ENCODE peak calls at places on chromosome 19, in six cellular contexts. X, K, Q, D, A and V are unnamed samples.

GRCh38 chr19:47735131-47735530 is 10.2 kb upstream of the NOP53 start:
- DNase-seq in A (no peak), X (no peak), Q (no peak), D (no peak), K (no peak), V (no peak)

GRCh38 chr19:2804156-2805004 is 15.3 kb upstream of the ZNF554 start:
- DNase-seq in Q (no peak), X (no peak), A (no peak), D (no peak), K (no peak), V (no peak)

GRCh38 chr19:10501971-10502523 is 1.1 kb downstream of the KEAP1 start:
- DNase-seq in X (peak; percentile 77), A (no peak), D (peak; percentile 33), K (no peak), Q (peak; percentile 80), V (peak; percentile 86)

GRCh38 chr19:35725216-35725861 is 7.5 kb downstream of the KMT2B start:
- DNase-seq in A (no peak), X (no peak), D (no peak), Q (no peak), K (no peak), V (no peak)

GRCh38 chr19:2952953-2953481 is 8.2 kb upstream of the ZNF77 start:
- DNase-seq in Q (no peak), D (peak; percentile 37), A (no peak), X (no peak), K (no peak), V (no peak)

GRCh38 chr19:46112527-46112926 is 12.0 kb downstream of the IGFL3 start:
- DNase-seq in A (no peak), D (no peak), X (no peak), K (no peak), Q (no peak), V (no peak)

GRCh38 chr19:10612515-10613119 is 12.7 kb upstream of the SLC44A2 start:
- DNase-seq in A (no peak), X (no peak), Q (no peak), K (no peak), D (no peak), V (no peak)

GRCh38 chr19:48708471-48708870 is 11.1 kb downstream of the MAMSTR start:
- DNase-seq in Q (no peak), D (no peak), X (no peak), K (no peak), A (no peak), V (no peak)

GRCh38 chr19:38781058-38781457 is 7.7 kb upstream of the LGALS7 start:
- DNase-seq in D (no peak), A (no peak), K (no peak), X (no peak), Q (no peak), V (no peak)

GRCh38 chr19:38735257-38735686 is 9.0 kb downstream of the CAPN12 start:
- DNase-seq in X (no peak), K (no peak), D (no peak), A (no peak), Q (peak; percentile 63), V (no peak)

GRCh38 chr19:40622773-40623075 is 21.6 kb downstream of the LTBP4 start:
- DNase-seq in Q (no peak), K (no peak), D (no peak), X (no peak), A (no peak), V (no peak)

GRCh38 chr19:57314146-57314545 is 6.1 kb upstream of the ZNF543 start:
- DNase-seq in D (no peak), A (no peak), Q (no peak), X (no peak), K (no peak), V (no peak)

GRCh38 chr19:39236527-39236926 is 8.3 kb downstream of the IFNL3 start:
- DNase-seq in Q (no peak), D (no peak), A (no peak), X (no peak), K (no peak), V (no peak)

GRCh38 chr19:6464070-6464873 is at the start of gene CRB3:
- DNase-seq in D (peak; percentile 73), Q (peak; percentile 21), X (no peak), K (no peak), A (peak; percentile 80), V (no peak)

GRCh38 chr19:10855879-10856522 is 7.8 kb downstream of the C19orf38 start:
- DNase-seq in D (no peak), A (no peak), Q (peak; percentile 68), K (no peak), X (peak; percentile 17), V (peak; percentile 54)

GRCh38 chr19:31181535-31181934 is 167.7 kb downstream of the TSHZ3 start:
- DNase-seq in K (no peak), X (no peak), D (no peak), Q (no peak), A (no peak), V (no peak)

GRCh38 chr19:17404015-17404414 is 1.4 kb downstream of the BST2 start:
- DNase-seq in Q (no peak), D (no peak), A (no peak), K (no peak), X (no peak), V (peak; percentile 36)
- H3K4me3 ChIP-seq in Q (no peak overlapping the region), D (peak overlapping the region; percentile 82), A (no peak overlapping the region), K (peak overlapping the region; percentile 83), X (peak overlapping the region; percentile 44), V (peak overlapping the region; percentile 74)

DNA sequence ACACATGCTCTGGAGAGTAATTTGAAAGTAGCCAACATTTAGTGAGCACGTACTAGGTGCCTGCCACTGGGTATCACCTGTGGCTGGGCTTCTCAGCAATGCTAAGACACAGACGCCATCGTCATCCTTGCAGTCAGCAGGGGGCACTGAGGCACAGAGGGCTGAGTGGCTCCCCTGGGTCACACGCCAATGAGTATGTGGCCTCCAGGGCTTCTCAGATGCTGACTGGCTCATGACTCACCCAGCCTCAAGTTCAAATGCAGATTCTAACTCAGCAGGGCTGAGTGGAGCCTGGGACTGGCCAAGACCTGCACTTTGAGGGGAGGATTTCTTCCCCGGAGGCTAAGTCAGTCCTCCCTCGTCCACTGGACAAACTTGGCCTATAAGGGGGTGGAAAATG is 115.1 kb upstream of the CACNA1A start:
- DNase-seq in A (peak; percentile 75), Q (peak; percentile 32), K (no peak), D (no peak), X (no peak), V (peak; percentile 11)
- TF ChIP-seq MAX in A (peak; percentile 62), Q (peak; percentile 22), K (no peak), D (no peak), X (no peak), V (no peak)

GRCh38 chr19:55653651-55654322 is 1.0 kb upstream of the U2AF2 start:
- DNase-seq in Q (peak; percentile 100), A (peak; percentile 96), D (peak; percentile 97), K (peak; percentile 95), X (peak; percentile 99), V (peak; percentile 95)
- TF ChIP-seq POLR2A in Q (peak; percentile 86), A (no peak), D (peak; percentile 80), K (peak; percentile 80), X (peak; percentile 79), V (peak; percentile 62)

GRCh38 chr19:32877977-32878745 is 8.6 kb upstream of the SLC7A9 start:
- DNase-seq in K (no peak), X (no peak), A (no peak), D (no peak), Q (no peak), V (no peak)
- H3K4me3 ChIP-seq in K (no peak overlapping the region), X (no peak overlapping the region), A (no peak overlapping the region), D (no peak overlapping the region), Q (no peak overlapping the region), V (no peak overlapping the region)